ENCODE peak calls at places on chromosomes 7 and 10, in four cellular contexts. S, C, H and V are unnamed samples.

GRCh38 chr7:117739085-117739484 is 134.2 kb downstream of the CTTNBP2 start:
- DNase-seq in S (no peak), C (no peak), H (no peak), V (no peak)

GRCh38 chr7:155002411-155003214 is at the start of gene PAXIP1:
- DNase-seq in S (peak), C (peak), H (peak), V (peak)

GRCh38 chr7:118872568-118872967 is 648.1 kb downstream of the ANKRD7 start:
- DNase-seq in S (no peak), C (peak), H (peak), V (peak)

GRCh38 chr10:4719040-4719439 is 107.0 kb upstream of the AKR1E2 start:
- DNase-seq in S (no peak), C (no peak), H (peak), V (no peak)

GRCh38 chr7:112505495-112505894 is 24.7 kb downstream of the LSMEM1 start:
- DNase-seq in S (peak), C (no peak), H (no peak), V (no peak)

GRCh38 chr7:69659964-69660363 is 61.7 kb downstream of the AUTS2 start:
- DNase-seq in S (no peak), C (no peak), H (no peak), V (no peak)

GRCh38 chr10:75443362-75443761 is 11.9 kb downstream of the LRMDA start:
- DNase-seq in S (no peak), C (no peak), H (no peak), V (no peak)

GRCh38 chr7:84700563-84701370 is 486.1 kb downstream of the SEMA3D start:
- DNase-seq in S (peak), C (no peak), H (peak), V (no peak)

GRCh38 chr7:47301078-47301477 is 280.8 kb downstream of the TNS3 start:
- DNase-seq in S (no peak), C (no peak), H (no peak), V (no peak)

GRCh38 chr10:78688945-78689935 is 379.5 kb upstream of the ZMIZ1 start:
- DNase-seq in S (no peak), C (no peak), H (no peak), V (no peak)

GRCh38 chr7:117220836-117221235 is 102.0 kb downstream of the WNT2 start:
- DNase-seq in S (no peak), C (no peak), H (no peak), V (no peak)

GRCh38 chr10:132756591-132756990 is 29.4 kb downstream of the NKX6-2 start:
- DNase-seq in S (no peak), C (no peak), H (no peak), V (no peak)

GRCh38 chr7:5478568-5479045 is 55.0 kb upstream of the TNRC18 start:
- DNase-seq in S (no peak), C (no peak), H (no peak), V (no peak)

GRCh38 chr10:13483951-13484350 is 44.9 kb downstream of the BEND7 start:
- DNase-seq in S (no peak), C (peak), H (peak), V (peak)

GRCh38 chr7:1535100-1535458 is 4.6 kb downstream of the MAFK start:
- DNase-seq in S (no peak), C (no peak), H (no peak), V (no peak)

GRCh38 chr7:152989889-152990380 is 230.4 kb downstream of the ACTR3B start:
- DNase-seq in S (peak), C (no peak), H (peak), V (no peak)

GRCh38 chr10:103951942-103952341 is 15.0 kb upstream of the SLK start:
- DNase-seq in S (no peak), C (peak), H (no peak), V (no peak)

GRCh38 chr10:61463035-61463909 is 10.1 kb upstream of the TMEM26 start:
- DNase-seq in S (peak), C (no peak), H (peak), V (no peak)

GRCh38 chr10:27319752-27320561 is 79.4 kb upstream of the ACBD5 start:
- DNase-seq in S (peak), C (peak), H (peak), V (peak)

GRCh38 chr10:95245425-95246055 is 45.3 kb downstream of the PDLIM1 start:
- DNase-seq in S (peak), C (no peak), H (no peak), V (no peak)

GRCh38 chr10:95303950-95304349 is 13.1 kb upstream of the PDLIM1 start:
- DNase-seq in S (no peak), C (no peak), H (no peak), V (no peak)

GRCh38 chr10:87524296-87524695 is 19.6 kb downstream of the MINPP1 start:
- DNase-seq in S (no peak), C (no peak), H (no peak), V (no peak)

GRCh38 chr7:94374231-94374630 is 20.5 kb upstream of the COL1A2 start:
- DNase-seq in S (peak), C (no peak), H (peak), V (peak)

GRCh38 chr7:105429746-105430612 is 41.3 kb upstream of the SRPK2 start:
- DNase-seq in S (peak), C (peak), H (peak), V (peak)